ENCODE peak calls at places on chromosome 11, in seven cellular contexts. One of them, this sample, is unnamed.

GRCh38 chr11:107929611-107930200 is 1.5 kb downstream of the RAB39A start:
- DNase-seq in HAP-1: no peak
- DNase-seq in HEK293T: no peak
- DNase-seq in NT2/D1: no peak
- DNase-seq in T-cell: no peak
- DNase-seq in NCI-H1048: no peak
- DNase-seq in activated CD4-positive, alpha-beta T cell treated with anti-CD3 and anti-CD28 coated beads, Interleukin-2, amount 50 U/mL, for 4 hours: no peak
- DNase-seq in this sample: peak

GRCh38 chr11:1502971-1503707 is 16.6 kb upstream of the MOB2 start:
- DNase-seq in HEK293T: no peak
- DNase-seq in HAP-1: no peak
- DNase-seq in T-cell: no peak
- DNase-seq in activated CD4-positive, alpha-beta T cell treated with anti-CD3 and anti-CD28 coated beads, Interleukin-2, amount 50 U/mL, for 4 hours: no peak
- DNase-seq in NCI-H1048: no peak
- DNase-seq in NT2/D1: no peak
- DNase-seq in this sample: peak

GRCh38 chr11:86917577-86917976 is 37.6 kb downstream of the FZD4 start:
- DNase-seq in activated CD4-positive, alpha-beta T cell treated with anti-CD3 and anti-CD28 coated beads, Interleukin-2, amount 50 U/mL, for 4 hours: no peak
- DNase-seq in NCI-H1048: no peak
- DNase-seq in T-cell: no peak
- DNase-seq in HAP-1: no peak
- DNase-seq in NT2/D1: no peak
- DNase-seq in HEK293T: no peak
- DNase-seq in this sample: no peak

GRCh38 chr11:75429902-75430691 is 2.9 kb downstream of the KLHL35 start:
- DNase-seq in NCI-H1048: peak
- DNase-seq in T-cell: peak
- DNase-seq in NT2/D1: no peak
- DNase-seq in HEK293T: no peak
- DNase-seq in HAP-1: peak
- DNase-seq in activated CD4-positive, alpha-beta T cell treated with anti-CD3 and anti-CD28 coated beads, Interleukin-2, amount 50 U/mL, for 4 hours: peak
- DNase-seq in this sample: no peak

GRCh38 chr11:112025682-112026081 is 474 bp downstream of the DLAT start:
- DNase-seq in T-cell: no peak
- DNase-seq in NT2/D1: no peak
- DNase-seq in activated CD4-positive, alpha-beta T cell treated with anti-CD3 and anti-CD28 coated beads, Interleukin-2, amount 50 U/mL, for 4 hours: no peak
- DNase-seq in HAP-1: peak
- DNase-seq in NCI-H1048: no peak
- DNase-seq in HEK293T: no peak
- DNase-seq in this sample: peak

GRCh38 chr11:19601235-19601634 is 111.4 kb upstream of the NAV2 start:
- DNase-seq in HAP-1: no peak
- DNase-seq in NT2/D1: no peak
- DNase-seq in HEK293T: no peak
- DNase-seq in NCI-H1048: no peak
- DNase-seq in activated CD4-positive, alpha-beta T cell treated with anti-CD3 and anti-CD28 coated beads, Interleukin-2, amount 50 U/mL, for 4 hours: no peak
- DNase-seq in T-cell: no peak
- DNase-seq in this sample: no peak

GRCh38 chr11:112227002-112227401 is 774 bp downstream of the PTS start:
- DNase-seq in HEK293T: peak
- DNase-seq in HAP-1: no peak
- DNase-seq in activated CD4-positive, alpha-beta T cell treated with anti-CD3 and anti-CD28 coated beads, Interleukin-2, amount 50 U/mL, for 4 hours: no peak
- DNase-seq in T-cell: no peak
- DNase-seq in NT2/D1: no peak
- DNase-seq in NCI-H1048: no peak
- DNase-seq in this sample: peak

GRCh38 chr11:69903206-69903605 is 84.0 kb upstream of the FGF3 start:
- DNase-seq in NT2/D1: no peak
- DNase-seq in NCI-H1048: no peak
- DNase-seq in T-cell: no peak
- DNase-seq in HAP-1: no peak
- DNase-seq in HEK293T: no peak
- DNase-seq in activated CD4-positive, alpha-beta T cell treated with anti-CD3 and anti-CD28 coated beads, Interleukin-2, amount 50 U/mL, for 4 hours: no peak
- DNase-seq in this sample: no peak

GRCh38 chr11:110435780-110436717 is 6.3 kb downstream of the FDX1 start:
- DNase-seq in T-cell: no peak
- DNase-seq in HEK293T: no peak
- DNase-seq in activated CD4-positive, alpha-beta T cell treated with anti-CD3 and anti-CD28 coated beads, Interleukin-2, amount 50 U/mL, for 4 hours: no peak
- DNase-seq in NT2/D1: no peak
- DNase-seq in HAP-1: no peak
- DNase-seq in NCI-H1048: no peak
- DNase-seq in this sample: no peak

GRCh38 chr11:68749061-68749491 is 2.2 kb downstream of the TESMIN start:
- DNase-seq in NCI-H1048: no peak
- DNase-seq in HAP-1: no peak
- DNase-seq in T-cell: no peak
- DNase-seq in NT2/D1: peak
- DNase-seq in activated CD4-positive, alpha-beta T cell treated with anti-CD3 and anti-CD28 coated beads, Interleukin-2, amount 50 U/mL, for 4 hours: no peak
- DNase-seq in HEK293T: no peak
- DNase-seq in this sample: no peak

GRCh38 chr11:69337211-69337721 is 43.3 kb downstream of the MYEOV start:
- DNase-seq in HEK293T: no peak
- DNase-seq in HAP-1: no peak
- DNase-seq in NT2/D1: no peak
- DNase-seq in NCI-H1048: no peak
- DNase-seq in T-cell: peak
- DNase-seq in activated CD4-positive, alpha-beta T cell treated with anti-CD3 and anti-CD28 coated beads, Interleukin-2, amount 50 U/mL, for 4 hours: peak
- DNase-seq in this sample: no peak

GRCh38 chr11:819943-820649 is 1.4 kb downstream of the PNPLA2 start:
- DNase-seq in NT2/D1: no peak
- DNase-seq in HAP-1: peak
- DNase-seq in activated CD4-positive, alpha-beta T cell treated with anti-CD3 and anti-CD28 coated beads, Interleukin-2, amount 50 U/mL, for 4 hours: peak
- DNase-seq in HEK293T: peak
- DNase-seq in NCI-H1048: peak
- DNase-seq in T-cell: peak
- DNase-seq in this sample: peak

GRCh38 chr11:68076371-68077042 is 37.7 kb downstream of the TCIRG1 start:
- DNase-seq in HEK293T: no peak
- DNase-seq in NT2/D1: no peak
- DNase-seq in NCI-H1048: no peak
- DNase-seq in HAP-1: no peak
- DNase-seq in activated CD4-positive, alpha-beta T cell treated with anti-CD3 and anti-CD28 coated beads, Interleukin-2, amount 50 U/mL, for 4 hours: no peak
- DNase-seq in T-cell: no peak
- DNase-seq in this sample: no peak

GRCh38 chr11:31045335-31045734 is 324.2 kb downstream of the DCDC1 start:
- DNase-seq in NCI-H1048: no peak
- DNase-seq in HAP-1: no peak
- DNase-seq in activated CD4-positive, alpha-beta T cell treated with anti-CD3 and anti-CD28 coated beads, Interleukin-2, amount 50 U/mL, for 4 hours: no peak
- DNase-seq in HEK293T: peak
- DNase-seq in T-cell: no peak
- DNase-seq in NT2/D1: no peak
- DNase-seq in this sample: peak

GRCh38 chr11:74390697-74391096 is 7.5 kb downstream of the PGM2L1 start:
- DNase-seq in NT2/D1: no peak
- DNase-seq in NCI-H1048: no peak
- DNase-seq in HEK293T: no peak
- DNase-seq in HAP-1: no peak
- DNase-seq in T-cell: no peak
- DNase-seq in activated CD4-positive, alpha-beta T cell treated with anti-CD3 and anti-CD28 coated beads, Interleukin-2, amount 50 U/mL, for 4 hours: no peak
- DNase-seq in this sample: no peak

GRCh38 chr11:14258177-14258935 is 100.6 kb downstream of the RRAS2 start:
- DNase-seq in NCI-H1048: no peak
- DNase-seq in HEK293T: no peak
- DNase-seq in T-cell: no peak
- DNase-seq in activated CD4-positive, alpha-beta T cell treated with anti-CD3 and anti-CD28 coated beads, Interleukin-2, amount 50 U/mL, for 4 hours: no peak
- DNase-seq in HAP-1: no peak
- DNase-seq in NT2/D1: no peak
- DNase-seq in this sample: no peak

GRCh38 chr11:26842458-26842841 is 120.6 kb upstream of the SLC5A12 start:
- DNase-seq in NCI-H1048: no peak
- DNase-seq in activated CD4-positive, alpha-beta T cell treated with anti-CD3 and anti-CD28 coated beads, Interleukin-2, amount 50 U/mL, for 4 hours: no peak
- DNase-seq in HAP-1: no peak
- DNase-seq in NT2/D1: no peak
- DNase-seq in HEK293T: no peak
- DNase-seq in T-cell: no peak
- DNase-seq in this sample: no peak

GRCh38 chr11:12430351-12430750 is 53.0 kb downstream of the PARVA start:
- DNase-seq in T-cell: no peak
- DNase-seq in NCI-H1048: no peak
- DNase-seq in NT2/D1: no peak
- DNase-seq in HAP-1: no peak
- DNase-seq in HEK293T: no peak
- DNase-seq in activated CD4-positive, alpha-beta T cell treated with anti-CD3 and anti-CD28 coated beads, Interleukin-2, amount 50 U/mL, for 4 hours: no peak
- DNase-seq in this sample: no peak

GRCh38 chr11:109794501-109794900 is 298.7 kb upstream of the ZC3H12C start:
- DNase-seq in activated CD4-positive, alpha-beta T cell treated with anti-CD3 and anti-CD28 coated beads, Interleukin-2, amount 50 U/mL, for 4 hours: no peak
- DNase-seq in NCI-H1048: no peak
- DNase-seq in T-cell: no peak
- DNase-seq in HEK293T: no peak
- DNase-seq in NT2/D1: no peak
- DNase-seq in HAP-1: no peak
- DNase-seq in this sample: no peak

GRCh38 chr11:2315395-2316168 is 13.8 kb downstream of the TSPAN32 start:
- DNase-seq in HAP-1: no peak
- DNase-seq in NCI-H1048: no peak
- DNase-seq in activated CD4-positive, alpha-beta T cell treated with anti-CD3 and anti-CD28 coated beads, Interleukin-2, amount 50 U/mL, for 4 hours: no peak
- DNase-seq in NT2/D1: no peak
- DNase-seq in T-cell: no peak
- DNase-seq in HEK293T: no peak
- DNase-seq in this sample: no peak

GRCh38 chr11:119737678-119738439 is 8.9 kb upstream of the NECTIN1 start:
- DNase-seq in HAP-1: no peak
- DNase-seq in NCI-H1048: no peak
- DNase-seq in NT2/D1: no peak
- DNase-seq in HEK293T: no peak
- DNase-seq in T-cell: no peak
- DNase-seq in activated CD4-positive, alpha-beta T cell treated with anti-CD3 and anti-CD28 coated beads, Interleukin-2, amount 50 U/mL, for 4 hours: no peak
- DNase-seq in this sample: no peak

GRCh38 chr11:45165806-45166603 is 19.6 kb downstream of the PRDM11 start:
- DNase-seq in HAP-1: no peak
- DNase-seq in NCI-H1048: no peak
- DNase-seq in NT2/D1: no peak
- DNase-seq in HEK293T: no peak
- DNase-seq in activated CD4-positive, alpha-beta T cell treated with anti-CD3 and anti-CD28 coated beads, Interleukin-2, amount 50 U/mL, for 4 hours: no peak
- DNase-seq in T-cell: no peak
- DNase-seq in this sample: no peak

GRCh38 chr11:23961503-23962338 is 535.1 kb upstream of the LUZP2 start:
- DNase-seq in NT2/D1: no peak
- DNase-seq in T-cell: no peak
- DNase-seq in HEK293T: no peak
- DNase-seq in NCI-H1048: no peak
- DNase-seq in activated CD4-positive, alpha-beta T cell treated with anti-CD3 and anti-CD28 coated beads, Interleukin-2, amount 50 U/mL, for 4 hours: no peak
- DNase-seq in HAP-1: no peak
- DNase-seq in this sample: no peak

GRCh38 chr11:126403039-126403438 is 47.6 kb downstream of the ST3GAL4 start:
- DNase-seq in NCI-H1048: no peak
- DNase-seq in NT2/D1: no peak
- DNase-seq in activated CD4-positive, alpha-beta T cell treated with anti-CD3 and anti-CD28 coated beads, Interleukin-2, amount 50 U/mL, for 4 hours: no peak
- DNase-seq in HAP-1: peak
- DNase-seq in T-cell: no peak
- DNase-seq in HEK293T: no peak
- DNase-seq in this sample: no peak

GRCh38 chr11:73201249-73201648 is 16.8 kb upstream of the P2RY2 start:
- DNase-seq in T-cell: no peak
- DNase-seq in HEK293T: no peak
- DNase-seq in NCI-H1048: no peak
- DNase-seq in NT2/D1: no peak
- DNase-seq in activated CD4-positive, alpha-beta T cell treated with anti-CD3 and anti-CD28 coated beads, Interleukin-2, amount 50 U/mL, for 4 hours: no peak
- DNase-seq in HAP-1: no peak
- DNase-seq in this sample: no peak

GRCh38 chr11:21933095-21933494 is 259.8 kb upstream of the ANO5 start:
- DNase-seq in NCI-H1048: no peak
- DNase-seq in NT2/D1: no peak
- DNase-seq in HEK293T: no peak
- DNase-seq in HAP-1: no peak
- DNase-seq in T-cell: no peak
- DNase-seq in activated CD4-positive, alpha-beta T cell treated with anti-CD3 and anti-CD28 coated beads, Interleukin-2, amount 50 U/mL, for 4 hours: no peak
- DNase-seq in this sample: no peak

GRCh38 chr11:60164550-60165075 is 18.3 kb downstream of the MS4A6A start:
- DNase-seq in T-cell: no peak
- DNase-seq in activated CD4-positive, alpha-beta T cell treated with anti-CD3 and anti-CD28 coated beads, Interleukin-2, amount 50 U/mL, for 4 hours: no peak
- DNase-seq in HEK293T: no peak
- DNase-seq in NT2/D1: no peak
- DNase-seq in NCI-H1048: no peak
- DNase-seq in HAP-1: no peak
- DNase-seq in this sample: no peak

GRCh38 chr11:77106321-77106720 is 3.7 kb downstream of the OMP start:
- DNase-seq in NT2/D1: no peak
- DNase-seq in HEK293T: no peak
- DNase-seq in NCI-H1048: no peak
- DNase-seq in T-cell: no peak
- DNase-seq in HAP-1: no peak
- DNase-seq in activated CD4-positive, alpha-beta T cell treated with anti-CD3 and anti-CD28 coated beads, Interleukin-2, amount 50 U/mL, for 4 hours: no peak
- DNase-seq in this sample: peak

GRCh38 chr11:122785156-122785605 is 53.1 kb upstream of the CRTAM start:
- DNase-seq in T-cell: no peak
- DNase-seq in HAP-1: no peak
- DNase-seq in activated CD4-positive, alpha-beta T cell treated with anti-CD3 and anti-CD28 coated beads, Interleukin-2, amount 50 U/mL, for 4 hours: no peak
- DNase-seq in HEK293T: no peak
- DNase-seq in NT2/D1: no peak
- DNase-seq in NCI-H1048: no peak
- DNase-seq in this sample: peak

GRCh38 chr11:91136631-91137030 is 913.8 kb upstream of the CHORDC1 start:
- DNase-seq in NT2/D1: no peak
- DNase-seq in HEK293T: no peak
- DNase-seq in activated CD4-positive, alpha-beta T cell treated with anti-CD3 and anti-CD28 coated beads, Interleukin-2, amount 50 U/mL, for 4 hours: no peak
- DNase-seq in T-cell: no peak
- DNase-seq in NCI-H1048: no peak
- DNase-seq in HAP-1: no peak
- DNase-seq in this sample: no peak

GRCh38 chr11:73729594-73730206 is 31.2 kb downstream of the RAB6A start:
- DNase-seq in HEK293T: peak
- DNase-seq in HAP-1: peak
- DNase-seq in NT2/D1: peak
- DNase-seq in T-cell: no peak
- DNase-seq in activated CD4-positive, alpha-beta T cell treated with anti-CD3 and anti-CD28 coated beads, Interleukin-2, amount 50 U/mL, for 4 hours: no peak
- DNase-seq in NCI-H1048: no peak
- DNase-seq in this sample: peak

GRCh38 chr11:133841279-133842043 is 3.9 kb downstream of the SPATA19 start:
- DNase-seq in NCI-H1048: no peak
- DNase-seq in HAP-1: no peak
- DNase-seq in NT2/D1: no peak
- DNase-seq in T-cell: no peak
- DNase-seq in activated CD4-positive, alpha-beta T cell treated with anti-CD3 and anti-CD28 coated beads, Interleukin-2, amount 50 U/mL, for 4 hours: no peak
- DNase-seq in HEK293T: peak
- DNase-seq in this sample: no peak

GRCh38 chr11:133234883-133235282 is 297.4 kb downstream of the OPCML start:
- DNase-seq in NCI-H1048: no peak
- DNase-seq in HAP-1: no peak
- DNase-seq in activated CD4-positive, alpha-beta T cell treated with anti-CD3 and anti-CD28 coated beads, Interleukin-2, amount 50 U/mL, for 4 hours: no peak
- DNase-seq in T-cell: no peak
- DNase-seq in HEK293T: no peak
- DNase-seq in NT2/D1: no peak
- DNase-seq in this sample: no peak

GRCh38 chr11:77345621-77346020 is 44.1 kb upstream of the GDPD4 start:
- DNase-seq in activated CD4-positive, alpha-beta T cell treated with anti-CD3 and anti-CD28 coated beads, Interleukin-2, amount 50 U/mL, for 4 hours: no peak
- DNase-seq in HAP-1: no peak
- DNase-seq in T-cell: no peak
- DNase-seq in NCI-H1048: no peak
- DNase-seq in NT2/D1: no peak
- DNase-seq in HEK293T: no peak
- DNase-seq in this sample: no peak

GRCh38 chr11:93169143-93169542 is 28.6 kb downstream of the SLC36A4 start:
- DNase-seq in HAP-1: no peak
- DNase-seq in NT2/D1: no peak
- DNase-seq in NCI-H1048: no peak
- DNase-seq in T-cell: no peak
- DNase-seq in activated CD4-positive, alpha-beta T cell treated with anti-CD3 and anti-CD28 coated beads, Interleukin-2, amount 50 U/mL, for 4 hours: no peak
- DNase-seq in HEK293T: no peak
- DNase-seq in this sample: no peak

GRCh38 chr11:67505605-67506396 is 638 bp upstream of the PITPNM1 start:
- DNase-seq in HEK293T: peak
- DNase-seq in activated CD4-positive, alpha-beta T cell treated with anti-CD3 and anti-CD28 coated beads, Interleukin-2, amount 50 U/mL, for 4 hours: peak
- DNase-seq in NCI-H1048: peak
- DNase-seq in T-cell: peak
- DNase-seq in NT2/D1: peak
- DNase-seq in HAP-1: peak
- DNase-seq in this sample: peak

This sample was measured in cerebellar cortex.